ENCODE peak calls at places on chromosomes 5 and 9, in seven cellular contexts. K is gastrocnemius medialis, X is fibroblast of lung, P is tibial artery, C is ovary, N is esophagus muscularis mucosa, B is SK-N-SH. S is an unnamed sample.

GRCh38 chr5:59020611-59021285 is 437.9 kb downstream of the RAB3C start:
- DNase-seq in N (no peak), K (no peak), P (no peak), C (no peak), X (no peak), B (no peak), S (no peak)

GRCh38 chr5:144332265-144332664 is 161.6 kb downstream of the KCTD16 start:
- DNase-seq in K (no peak), N (no peak), C (no peak), X (peak; percentile 2), B (no peak), P (no peak), S (no peak)

GRCh38 chr5:57804007-57804444 is 321.4 kb upstream of the ACTBL2 start:
- DNase-seq in N (no peak), K (no peak), P (no peak), B (no peak), X (peak; percentile 75), C (no peak), S (peak; percentile 96)

GRCh38 chr5:132180134-132180745 is 47.4 kb downstream of the P4HA2 start:
- DNase-seq in C (no peak), P (no peak), K (no peak), N (no peak), B (peak; percentile 69), X (peak; percentile 81), S (peak; percentile 37)

GRCh38 chr5:130549884-130550552 is 615.0 kb downstream of the HINT1 start:
- DNase-seq in P (no peak), B (no peak), X (peak; percentile 63), C (no peak), K (no peak), N (no peak), S (peak; percentile 60)

GRCh38 chr5:84032404-84032803 is 311.7 kb upstream of the HAPLN1 start:
- DNase-seq in K (no peak), N (no peak), C (no peak), B (no peak), X (peak; percentile 60), P (no peak), S (no peak)

GRCh38 chr5:125424374-125424773 is 677.9 kb upstream of the ZNF608 start:
- DNase-seq in B (no peak), X (no peak), C (no peak), P (no peak), K (no peak), N (no peak), S (no peak)

GRCh38 chr5:52283221-52283620 is 504.5 kb upstream of the ITGA1 start:
- DNase-seq in P (no peak), B (no peak), K (no peak), C (no peak), X (no peak), N (no peak), S (no peak)

GRCh38 chr5:139461698-139462097 is 845 bp downstream of the ECSCR start:
- DNase-seq in B (peak; percentile 15), X (peak; percentile 42), C (no peak), N (no peak), K (no peak), P (no peak), S (no peak)

GRCh38 chr9:129185991-129186390 is 7.9 kb upstream of the IER5L start:
- DNase-seq in X (no peak), N (no peak), K (no peak), B (no peak), C (no peak), P (no peak), S (no peak)
- H3K4me3 ChIP-seq in X (no peak overlapping the region), N (no peak overlapping the region), K (no peak overlapping the region), B (no peak overlapping the region), C (no peak overlapping the region), P (no peak overlapping the region), S (no peak overlapping the region)

GRCh38 chr5:181189363-181189961 is 15.5 kb downstream of the TRIM7 start:
- DNase-seq in X (peak; percentile 33), P (no peak), B (no peak), C (peak; percentile 65), K (no peak), N (no peak), S (no peak)

GRCh38 chr5:181188700-181189362 is 16.2 kb downstream of the TRIM7 start:
- DNase-seq in X (peak; percentile 81), P (peak; percentile 88), C (peak; percentile 80), B (peak; percentile 47), N (no peak), K (no peak), S (peak; percentile 50)

GRCh38 chr5:181186902-181187499 is 18.0 kb downstream of the TRIM7 start:
- DNase-seq in N (no peak), K (no peak), B (no peak), P (no peak), X (no peak), C (no peak), S (no peak)

GRCh38 chr5:181186022-181186421 is 19.0 kb downstream of the TRIM7 start:
- DNase-seq in B (no peak), C (no peak), N (no peak), P (no peak), K (no peak), X (no peak), S (no peak)

DNA sequence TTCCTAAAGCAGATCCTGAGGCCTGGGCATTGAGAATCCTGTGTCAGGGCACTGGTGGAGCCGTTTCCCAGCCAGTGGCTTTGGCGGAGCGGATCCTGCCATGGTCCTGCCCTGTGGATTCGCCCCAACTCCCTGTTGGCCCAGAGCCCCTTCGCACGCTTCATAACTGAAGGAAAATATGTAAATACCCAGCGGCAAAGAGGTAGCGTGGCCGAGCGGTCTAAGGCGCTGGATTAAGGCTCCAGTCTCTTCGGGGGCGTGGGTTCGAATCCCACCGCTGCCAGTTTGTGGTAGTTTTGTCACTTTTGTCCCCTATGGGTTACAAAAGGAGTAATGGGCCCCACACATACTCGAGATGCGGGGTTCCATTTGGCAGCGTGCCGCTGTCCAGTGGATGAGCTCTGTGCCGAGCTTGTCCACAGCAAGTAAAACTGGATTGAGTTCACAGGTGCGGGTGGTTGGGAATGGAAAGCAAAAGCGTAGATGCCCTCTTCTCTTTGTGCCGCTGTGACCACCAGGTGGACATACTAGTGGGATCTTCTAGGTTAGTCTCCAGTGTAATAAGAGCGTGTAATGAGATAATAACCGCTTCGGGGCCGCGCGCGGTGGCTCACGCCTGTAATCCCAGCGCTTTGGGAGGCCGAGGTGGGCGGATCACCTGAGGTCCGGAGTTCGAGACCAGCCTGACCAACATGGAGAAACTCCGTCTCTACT is 17.3 kb downstream of the TRIM7 start:
- DNase-seq in K (no peak), N (no peak), B (peak; percentile 78), C (peak; percentile 87), X (peak; percentile 84), P (peak; percentile 89), S (peak; percentile 46)
- TF ChIP-seq CTCF in K (peak; percentile 10), N (peak; percentile 7), B (peak; percentile 51), C (peak; percentile 5), X (peak; percentile 7), P (no peak), S (peak; percentile 18)

DNA sequence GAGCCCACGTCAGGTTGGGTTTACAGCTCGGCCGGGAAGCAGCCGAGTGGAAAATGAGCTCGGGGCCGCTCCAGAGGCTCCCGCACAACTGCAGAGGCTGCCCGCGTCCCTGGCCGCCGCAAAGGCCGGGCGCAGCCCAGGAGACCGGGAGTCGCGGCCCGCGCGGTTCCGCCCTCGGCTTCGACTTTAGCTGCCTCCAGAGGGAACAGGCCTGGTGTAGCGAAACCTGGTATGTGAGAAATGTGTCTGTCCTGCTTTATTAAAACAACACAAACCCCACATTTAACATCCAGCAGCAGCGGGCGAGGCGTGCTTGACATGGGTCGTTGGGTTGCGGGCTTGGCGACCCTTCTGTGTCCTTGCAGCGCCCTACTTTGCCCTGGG is 66.2 kb downstream of the FOXD1 start:
- DNase-seq in B (peak; percentile 36), N (no peak), P (no peak), C (no peak), K (no peak), X (no peak), S (no peak)
- H3K4me3 ChIP-seq in B (no peak overlapping the region), N (peak overlapping the region; percentile 44), P (peak overlapping the region; percentile 37), C (no peak overlapping the region), K (peak overlapping the region; percentile 50), X (no peak overlapping the region), S (no peak overlapping the region)

GRCh38 chr9:28648723-28649122 is 1075.4 kb upstream of the C9orf72 start:
- DNase-seq in N (no peak), B (no peak), C (no peak), P (no peak), X (no peak), K (no peak), S (no peak)
- TF ChIP-seq CTCF in N (no peak), B (peak; percentile 30), C (no peak), P (no peak), X (no peak), K (no peak), S (no peak)

S was measured in astrocyte of the cerebellum.